ENCODE peak calls at places on chromosomes 2 and 18, in seven cellular contexts. X is stimulated activated CD4-positive, alpha-beta T cell treated with anti-CD3 and anti-CD28 coated beads, Interleukin-2, amount 100 ng/mL, for 48 hours; E is non-pigmented ciliary epithelial cell; G is head of caudate nucleus; K is prostate gland; W is activated CD8-positive, alpha-beta memory T cell treated with anti-CD3 and anti-CD28 coated beads, Interleukin-2, amount 50 U/mL, for 48 hours; N is GM23338. F is an unnamed sample.

GRCh38 chr2:155715705-155716104 is 616.8 kb downstream of the NR4A2 start:
- DNase-seq in X (no peak), E (no peak), G (no peak), K (no peak), W (no peak), N (no peak), F (no peak)

GRCh38 chr2:238128061-238129040 is 10.1 kb upstream of the KLHL30 start:
- DNase-seq in X (no peak), E (no peak), G (no peak), K (no peak), W (no peak), N (peak), F (no peak)

GRCh38 chr2:55869637-55870325 is 53.8 kb downstream of the EFEMP1 start:
- DNase-seq in X (no peak), E (no peak), G (no peak), K (no peak), W (no peak), N (no peak), F (no peak)

GRCh38 chr2:188478724-188479123 is 187.1 kb downstream of the GULP1 start:
- DNase-seq in X (no peak), E (no peak), G (no peak), K (no peak), W (no peak), N (peak), F (peak)

GRCh38 chr2:197707316-197708213 is 2.4 kb downstream of the MARS2 start:
- DNase-seq in X (no peak), E (peak), G (no peak), K (no peak), W (no peak), N (peak), F (no peak)

GRCh38 chr18:63664571-63664970 is 2.9 kb upstream of the SERPINB3 start:
- DNase-seq in X (no peak), E (no peak), G (no peak), K (no peak), W (no peak), N (no peak), F (no peak)

GRCh38 chr2:127664065-127664894 is 11.1 kb downstream of the LIMS2 start:
- DNase-seq in X (no peak), E (no peak), G (no peak), K (no peak), W (no peak), N (peak), F (no peak)

GRCh38 chr2:24708537-24709152 is 84.5 kb downstream of the PTRHD1 start:
- DNase-seq in X (no peak), E (peak), G (no peak), K (no peak), W (no peak), N (no peak), F (no peak)

GRCh38 chr18:814300-815084 is 2.5 kb upstream of the YES1 start:
- DNase-seq in X (no peak), E (no peak), G (no peak), K (no peak), W (no peak), N (peak), F (no peak)

GRCh38 chr18:50009772-50010171 is 185.2 kb downstream of the MYO5B start:
- DNase-seq in X (peak), E (no peak), G (peak), K (peak), W (peak), N (peak), F (peak)

GRCh38 chr2:187553908-187554703 is at the start of gene TFPI:
- DNase-seq in X (no peak), E (no peak), G (no peak), K (no peak), W (no peak), N (peak), F (peak)

GRCh38 chr2:80326214-80326613 is 21.7 kb upstream of the LRRTM1 start:
- DNase-seq in X (no peak), E (no peak), G (peak), K (no peak), W (no peak), N (peak), F (peak)

GRCh38 chr2:170463206-170463537 is 252.0 kb upstream of the SP5 start:
- DNase-seq in X (no peak), E (no peak), G (no peak), K (no peak), W (no peak), N (no peak), F (no peak)

GRCh38 chr2:9708683-9709538 is 78.1 kb upstream of the YWHAQ start:
- DNase-seq in X (peak), E (no peak), G (no peak), K (no peak), W (peak), N (no peak), F (no peak)

GRCh38 chr2:160033732-160034392 is 28.6 kb downstream of the PLA2R1 start:
- DNase-seq in X (no peak), E (peak), G (no peak), K (no peak), W (no peak), N (no peak), F (no peak)

GRCh38 chr2:191486584-191487320 is 191.2 kb upstream of the NABP1 start:
- DNase-seq in X (peak), E (peak), G (peak), K (no peak), W (no peak), N (no peak), F (no peak)

GRCh38 chr2:3754280-3754679 is 50.9 kb downstream of the DCDC2C start:
- DNase-seq in X (no peak), E (no peak), G (no peak), K (no peak), W (no peak), N (peak), F (no peak)

GRCh38 chr2:54634564-54635511 is 88.6 kb upstream of the EML6 start:
- DNase-seq in X (no peak), E (peak), G (no peak), K (no peak), W (no peak), N (peak), F (peak)

GRCh38 chr18:76425299-76426101 is 69.5 kb downstream of the ZNF516 start:
- DNase-seq in X (no peak), E (no peak), G (no peak), K (no peak), W (no peak), N (peak), F (no peak)

GRCh38 chr2:164689020-164689419 is 67.7 kb upstream of the GRB14 start:
- DNase-seq in X (no peak), E (no peak), G (no peak), K (no peak), W (no peak), N (no peak), F (no peak)

GRCh38 chr2:150981826-150982225 is 279.8 kb downstream of the RBM43 start:
- DNase-seq in X (no peak), E (peak), G (no peak), K (no peak), W (no peak), N (no peak), F (no peak)

GRCh38 chr2:18927525-18928232 is 338.3 kb upstream of the NT5C1B start:
- DNase-seq in X (no peak), E (no peak), G (no peak), K (no peak), W (no peak), N (no peak), F (peak)

GRCh38 chr2:30756051-30756719 is 51.1 kb downstream of the CAPN13 start:
- DNase-seq in X (no peak), E (no peak), G (no peak), K (peak), W (no peak), N (no peak), F (no peak)

GRCh38 chr2:54855434-54855833 is 132.0 kb downstream of the EML6 start:
- DNase-seq in X (no peak), E (no peak), G (no peak), K (no peak), W (no peak), N (no peak), F (no peak)

GRCh38 chr18:60978338-60978737 is 354.9 kb upstream of the CDH20 start:
- DNase-seq in X (no peak), E (peak), G (no peak), K (no peak), W (no peak), N (peak), F (no peak)

GRCh38 chr2:44616616-44617266 is 255.0 kb downstream of the CAMKMT start:
- DNase-seq in X (no peak), E (no peak), G (no peak), K (no peak), W (no peak), N (no peak), F (no peak)

GRCh38 chr18:32480581-32480980 is 9.9 kb upstream of the GAREM1 start:
- DNase-seq in X (no peak), E (no peak), G (no peak), K (no peak), W (no peak), N (no peak), F (no peak)

GRCh38 chr2:18987021-18987420 is 371.4 kb downstream of the OSR1 start:
- DNase-seq in X (no peak), E (no peak), G (no peak), K (no peak), W (no peak), N (no peak), F (no peak)

F was measured in thyroid gland.